ENCODE peak calls at places on chromosomes 16 and 17, in five cellular contexts. J, B, R, G and M are unnamed samples.

GRCh38 chr17:79845601-79845949 is 6.3 kb upstream of the CBX4 start:
- DNase-seq in R (no peak), B (no peak), J (no peak), G (no peak), M (no peak)

GRCh38 chr17:4161179-4161559 is 18.2 kb downstream of the CYB5D2 start:
- DNase-seq in R (peak), G (no peak), J (no peak), B (no peak), M (no peak)

GRCh38 chr17:41521574-41522261 is 3.0 kb upstream of the KRT15 start:
- DNase-seq in B (no peak), R (peak), J (no peak), G (no peak), M (no peak)

GRCh38 chr17:7852919-7853692 is 1.8 kb upstream of the TMEM88 start:
- DNase-seq in B (no peak), G (no peak), J (peak), R (no peak), M (no peak)

GRCh38 chr17:63613663-63614062 is 8.6 kb upstream of the MAP3K3 start:
- DNase-seq in R (no peak), J (no peak), B (no peak), G (no peak), M (no peak)

GRCh38 chr17:48150602-48151001 is 43.0 kb downstream of the SNX11 start:
- DNase-seq in J (no peak), R (no peak), B (no peak), G (no peak), M (no peak)

GRCh38 chr16:14486520-14487303 is 143.3 kb downstream of the PARN start:
- DNase-seq in R (peak), B (no peak), J (peak), G (peak), M (peak)

GRCh38 chr16:56202036-56202435 is 10.7 kb downstream of the GNAO1 start:
- DNase-seq in G (no peak), J (no peak), B (peak), R (no peak), M (no peak)

GRCh38 chr16:60142991-60143705 is 1409.0 kb upstream of the GOT2 start:
- DNase-seq in G (no peak), B (no peak), R (no peak), J (no peak), M (no peak)

GRCh38 chr16:85645021-85645589 is 32.0 kb downstream of the GSE1 start:
- DNase-seq in R (no peak), B (no peak), G (no peak), J (no peak), M (no peak)

GRCh38 chr17:14471052-14471451 is 170.2 kb downstream of the HS3ST3B1 start:
- DNase-seq in R (peak), J (no peak), G (no peak), B (no peak), M (no peak)

GRCh38 chr16:82008957-82009592 is 2.2 kb downstream of the SDR42E1 start:
- DNase-seq in G (no peak), B (no peak), R (no peak), J (no peak), M (no peak)

GRCh38 chr17:47253541-47254402 is at the start of gene ITGB3:
- DNase-seq in R (peak), G (peak), B (peak), J (peak), M (no peak)

GRCh38 chr17:39667262-39668140 is 752 bp upstream of the PNMT start:
- DNase-seq in G (peak), J (no peak), B (no peak), R (no peak), M (no peak)

GRCh38 chr16:4233431-4233830 is 8.4 kb downstream of the SRL start:
- DNase-seq in G (no peak), B (no peak), J (no peak), R (no peak), M (no peak)

GRCh38 chr16:87463722-87464690 is 28.8 kb downstream of the ZCCHC14 start:
- DNase-seq in G (no peak), R (no peak), J (no peak), B (peak), M (no peak)

GRCh38 chr16:2152695-2153506 is 2.7 kb upstream of the TRAF7 start:
- DNase-seq in J (no peak), R (no peak), B (no peak), G (no peak), M (no peak)

GRCh38 chr16:83215417-83216001 is 588.7 kb downstream of the CDH13 start:
- DNase-seq in B (peak), G (no peak), R (peak), J (no peak), M (no peak)

GRCh38 chr16:65012357-65012756 is 109.5 kb downstream of the CDH11 start:
- DNase-seq in B (no peak), G (no peak), J (no peak), R (peak), M (no peak)

GRCh38 chr17:15271731-15272130 is 6.6 kb upstream of the PMP22 start:
- DNase-seq in B (no peak), R (no peak), J (no peak), G (no peak), M (no peak)

GRCh38 chr17:64054304-64054703 is 33.9 kb upstream of the ICAM2 start:
- DNase-seq in G (no peak), B (no peak), R (no peak), J (no peak), M (no peak)

GRCh38 chr16:70767377-70768204 is 33.4 kb downstream of the VAC14 start:
- DNase-seq in G (no peak), J (no peak), B (no peak), R (no peak), M (no peak)

GRCh38 chr17:82106697-82107305 is 8.8 kb upstream of the FASN start:
- DNase-seq in R (no peak), G (peak), J (no peak), B (no peak), M (no peak)

GRCh38 chr16:8847623-8848022 is 21.2 kb downstream of the CARHSP1 start:
- DNase-seq in G (no peak), R (no peak), B (no peak), J (no peak), M (no peak)

GRCh38 chr17:39963826-39964225 is 1.0 kb downstream of the GSDMA start:
- DNase-seq in B (no peak), R (no peak), J (no peak), G (no peak), M (no peak)

GRCh38 chr17:21513012-21513570 is 136.9 kb downstream of the KCNJ12 start:
- DNase-seq in G (peak), B (peak), R (peak), J (peak), M (peak)

GRCh38 chr16:79334127-79334526 is 266.4 kb downstream of the MAF start:
- DNase-seq in J (no peak), B (peak), R (no peak), G (no peak), M (no peak)
- TF ChIP-seq CTCF in J (no peak), B (peak), R (no peak), G (peak), M (no peak)

GRCh38 chr17:44385287-44386181 is 3.9 kb downstream of the ITGA2B start:
- DNase-seq in B (peak), J (peak), R (peak), G (peak), M (peak)
- TF ChIP-seq CTCF in B (no peak), J (no peak), R (no peak), G (no peak), M (no peak)

DNA sequence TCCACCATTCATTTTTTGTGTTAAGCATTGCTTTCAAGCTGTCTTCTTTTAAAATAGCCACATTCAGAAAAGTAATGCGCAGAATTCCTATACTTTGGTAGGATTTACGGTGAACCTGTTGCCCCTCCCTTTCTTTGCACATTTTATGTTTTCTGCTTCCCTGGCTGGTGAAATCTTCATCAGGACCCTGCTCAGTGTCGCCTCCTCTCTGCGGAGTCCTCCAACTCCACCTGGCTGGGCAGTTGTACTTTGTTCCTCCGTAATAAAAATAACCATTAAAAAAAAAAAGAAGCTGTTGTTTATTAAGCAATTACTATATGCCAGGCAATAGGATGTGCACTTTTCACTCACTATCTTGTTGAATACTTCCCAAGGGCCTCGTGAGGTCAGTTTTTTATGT is 2.9 kb downstream of the UMOD start:
- DNase-seq in R (no peak), J (no peak), B (no peak), G (no peak), M (no peak)
- TF ChIP-seq CTCF in R (no peak), J (no peak), B (no peak), G (no peak), M (no peak)

DNA sequence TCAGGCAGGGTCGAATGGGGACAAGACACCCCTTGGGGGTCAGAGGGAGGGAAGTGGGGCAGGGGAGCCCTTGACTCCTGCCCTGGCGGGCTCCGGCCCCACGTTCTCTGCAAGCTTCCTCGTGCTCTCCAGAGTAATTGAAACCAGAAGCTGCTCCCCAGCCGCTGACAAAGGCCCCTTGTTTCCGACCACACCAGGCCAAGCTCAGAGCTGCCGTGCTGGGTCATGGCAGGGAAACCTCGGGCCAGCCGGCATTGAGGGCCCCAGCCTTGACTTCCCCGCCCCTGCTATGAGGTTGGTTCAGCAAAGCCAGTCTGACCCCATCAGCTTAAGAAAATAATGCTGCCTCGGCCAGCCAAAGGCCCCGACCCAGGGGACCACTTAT is 43.3 kb downstream of the TIMM22 start:
- DNase-seq in B (no peak), J (no peak), G (no peak), R (no peak), M (no peak)
- TF ChIP-seq CTCF in B (no peak), J (no peak), G (no peak), R (no peak), M (no peak)

GRCh38 chr16:66811043-66811442 is 9.7 kb upstream of the TERB1 start:
- DNase-seq in G (no peak), B (no peak), J (no peak), R (no peak), M (no peak)
- TF ChIP-seq CTCF in G (no peak), B (no peak), J (no peak), R (no peak), M (no peak)

GRCh38 chr17:16444258-16444886 is 29.0 kb downstream of the TRPV2 start:
- DNase-seq in R (no peak), J (no peak), B (peak), G (no peak), M (no peak)
- TF ChIP-seq CTCF in R (no peak), J (no peak), B (no peak), G (no peak), M (no peak)

GRCh38 chr17:55965051-55965450 is 188.2 kb upstream of the ANKFN1 start:
- DNase-seq in R (no peak), G (no peak), J (no peak), B (no peak), M (no peak)
- TF ChIP-seq CTCF in R (no peak), G (no peak), J (no peak), B (peak), M (no peak)

DNA sequence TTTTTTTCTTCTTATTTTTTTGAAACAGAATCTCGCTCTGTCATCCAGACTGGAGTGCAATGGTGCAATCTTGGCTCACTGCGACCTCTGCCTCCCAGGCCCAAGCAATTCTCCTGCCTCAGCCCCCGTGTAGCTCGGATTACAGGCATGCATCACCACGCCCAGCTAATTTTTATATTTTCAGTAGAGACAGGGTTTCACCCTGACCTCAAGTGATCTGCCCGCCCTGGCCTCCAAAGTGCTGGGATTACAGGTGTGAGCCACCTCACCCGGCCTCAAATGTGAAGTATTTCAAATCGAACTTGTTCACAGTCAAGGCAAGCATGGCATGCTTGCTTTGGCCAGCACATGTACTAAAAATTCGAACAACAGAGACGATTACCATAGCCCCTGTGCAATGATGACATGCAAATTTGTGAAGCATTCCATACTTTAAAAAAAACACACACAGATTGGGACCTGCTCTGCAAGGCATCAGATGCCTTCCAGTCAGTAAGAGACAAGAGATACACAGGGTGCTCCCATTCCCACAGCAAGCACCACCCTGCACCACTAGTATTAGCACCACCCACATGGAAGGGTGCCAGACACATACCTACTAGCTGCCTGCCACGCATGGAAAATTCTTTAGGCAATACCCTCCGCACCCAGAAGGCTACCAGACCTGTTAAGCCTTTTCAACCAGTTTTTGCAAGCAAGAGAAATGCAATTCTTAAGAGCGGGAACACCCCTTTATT is 47.2 kb downstream of the ANKRD11 start:
- DNase-seq in R (peak), J (peak), B (no peak), G (no peak), M (no peak)
- TF ChIP-seq CTCF in R (no peak), J (no peak), B (no peak), G (no peak), M (no peak)